ENCODE peak calls at places on chromosomes 1 and 21, in four cellular contexts. E, P, C and D are unnamed samples.

GRCh38 chr1:7409278-7409677 is 361.8 kb upstream of the VAMP3 start:
- DNase-seq in P (no peak), E (no peak), C (no peak), D (no peak)

GRCh38 chr1:21508580-21509350 is 458 bp upstream of the ALPL start:
- DNase-seq in E (peak; percentile 83), P (peak; percentile 96), C (no peak), D (no peak)

GRCh38 chr1:209652873-209653401 is 712 bp upstream of the LAMB3 start:
- DNase-seq in E (peak; percentile 39), P (no peak), C (peak; percentile 62), D (no peak)

GRCh38 chr1:112260699-112261098 is 135.3 kb upstream of the CTTNBP2NL start:
- DNase-seq in E (no peak), C (no peak), P (no peak), D (no peak)

GRCh38 chr1:96308314-96308713 is 413.3 kb upstream of the PTBP2 start:
- DNase-seq in P (no peak), E (no peak), C (no peak), D (no peak)

GRCh38 chr1:221621683-221622082 is 120.2 kb downstream of the DUSP10 start:
- DNase-seq in C (no peak), E (no peak), P (no peak), D (no peak)

GRCh38 chr1:36369472-36369871 is 16.3 kb downstream of the STK40 start:
- DNase-seq in E (no peak), C (no peak), P (no peak), D (no peak)

GRCh38 chr1:117695796-117696505 is 90.1 kb downstream of the TENT5C start:
- DNase-seq in E (no peak), C (no peak), P (no peak), D (peak; percentile 81)

GRCh38 chr1:3663999-3664699 is 11.8 kb downstream of the TP73 start:
- DNase-seq in C (no peak), E (no peak), P (no peak), D (no peak)

GRCh38 chr1:33257759-33258712 is 1.7 kb downstream of the ZNF362 start:
- DNase-seq in C (no peak), E (no peak), P (peak; percentile 23), D (no peak)

GRCh38 chr1:24154215-24154614 is 11.3 kb upstream of the IL22RA1 start:
- DNase-seq in C (peak; percentile 22), P (no peak), E (no peak), D (no peak)

GRCh38 chr1:24152631-24153494 is 9.9 kb upstream of the IL22RA1 start:
- DNase-seq in E (no peak), P (no peak), C (no peak), D (no peak)

GRCh38 chr1:24156542-24157260 is 13.8 kb upstream of the IL22RA1 start:
- DNase-seq in C (no peak), P (no peak), E (no peak), D (no peak)

GRCh38 chr1:24157921-24158481 is 15.1 kb upstream of the IL22RA1 start:
- DNase-seq in P (no peak), E (no peak), C (no peak), D (no peak)

DNA sequence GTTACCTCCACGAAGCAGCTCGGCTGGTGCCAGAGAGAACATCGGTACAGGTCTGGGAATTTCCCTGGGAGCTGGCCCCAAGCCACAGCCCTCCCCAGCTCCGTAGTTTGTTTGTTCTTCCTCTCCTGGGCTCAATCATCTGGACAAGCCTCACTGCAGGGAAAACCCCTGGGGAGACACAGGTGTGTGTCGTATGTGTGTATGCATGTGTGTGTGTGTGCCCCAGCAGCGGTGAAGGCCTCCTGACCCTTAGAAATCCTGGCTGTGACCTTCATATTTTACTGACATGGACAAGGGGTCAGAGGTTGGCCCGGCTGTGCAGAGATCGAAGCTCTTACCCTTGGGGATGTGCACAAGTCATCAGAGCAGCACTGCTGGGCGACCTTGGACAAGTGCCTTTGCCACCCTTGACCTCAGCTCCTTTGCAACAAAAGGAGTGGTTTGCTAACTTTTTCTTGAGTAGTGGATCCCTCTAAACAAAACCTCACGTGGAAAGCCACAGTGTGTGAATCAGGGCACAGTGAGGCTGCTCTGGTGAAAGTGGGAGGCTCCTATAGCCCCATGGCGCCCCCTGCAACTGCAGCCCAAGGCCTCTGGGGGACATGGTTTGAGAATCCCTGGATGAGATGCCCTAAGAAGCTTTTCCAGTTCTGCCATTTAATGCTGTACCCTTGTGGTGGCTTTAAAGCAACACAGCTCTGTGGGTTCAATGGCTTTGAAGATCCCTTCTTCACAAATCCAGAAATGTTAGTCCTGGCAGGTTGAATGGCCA is 12.3 kb upstream of the IL22RA1 start:
- DNase-seq in P (no peak), C (no peak), E (no peak), D (no peak)
- TF ChIP-seq CTCF in P (peak; percentile 20), C (peak; percentile 36), E (no peak), D (peak; percentile 11)

GRCh38 chr1:47903723-47904122 is 93.5 kb downstream of the TRABD2B start:
- DNase-seq in E (no peak), P (no peak), C (no peak), D (no peak)
- TF ChIP-seq CTCF in E (no peak), P (no peak), C (no peak), D (no peak)

GRCh38 chr21:41800425-41801186 is 33.8 kb upstream of the RIPK4 start:
- DNase-seq in C (no peak), E (no peak), P (no peak), D (no peak)
- TF ChIP-seq CTCF in C (no peak), E (no peak), P (no peak), D (no peak)

GRCh38 chr1:151613275-151613867 is 1.5 kb downstream of the SNX27 start:
- DNase-seq in P (peak; percentile 26), E (no peak), C (no peak), D (no peak)

GRCh38 chr1:151610142-151610541 is 1.7 kb upstream of the SNX27 start:
- DNase-seq in P (no peak), C (no peak), E (no peak), D (no peak)

GRCh38 chr1:151612506-151613274 is 840 bp downstream of the SNX27 start:
- DNase-seq in P (peak; percentile 50), E (peak; percentile 38), C (no peak), D (no peak)

GRCh38 chr1:151611288-151611790 is 511 bp upstream of the SNX27 start:
- DNase-seq in C (no peak), P (no peak), E (no peak), D (no peak)

DNA sequence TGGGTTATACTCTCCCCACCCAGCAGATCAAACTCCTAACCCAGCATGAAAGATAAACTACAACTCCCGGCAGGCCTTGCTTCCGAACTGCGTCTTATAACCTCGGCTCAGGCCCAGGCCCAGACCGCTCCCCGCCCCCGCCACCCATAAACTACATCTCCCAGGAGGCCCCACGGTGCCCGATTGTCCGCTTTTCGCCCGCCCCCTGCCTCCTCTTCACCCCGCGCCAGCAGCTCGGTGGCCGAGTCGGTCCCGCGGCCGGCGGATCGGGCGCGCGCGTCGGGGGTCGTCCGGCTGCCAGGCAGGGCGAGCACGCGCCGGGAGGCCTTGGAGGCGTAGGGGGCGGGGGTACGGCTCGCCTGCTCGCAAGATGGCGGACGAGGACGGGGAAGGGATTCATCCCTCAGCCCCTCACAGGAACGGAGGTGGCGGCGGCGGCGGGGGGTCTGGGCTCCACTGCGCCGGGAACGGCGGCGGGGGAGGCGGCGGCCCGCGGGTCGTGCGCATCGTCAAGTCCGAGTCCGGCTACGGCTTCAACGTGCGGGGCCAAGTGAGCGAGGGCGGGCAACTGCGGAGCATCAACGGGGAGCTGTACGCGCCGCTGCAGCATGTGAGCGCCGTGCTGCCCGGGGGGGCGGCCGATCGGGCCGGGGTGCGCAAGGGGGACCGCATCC is at the start of gene SNX27:
- DNase-seq in C (peak; percentile 78), P (peak; percentile 95), E (peak; percentile 96), D (peak; percentile 70)
- TF ChIP-seq CTCF in C (no peak), P (no peak), E (no peak), D (no peak)

GRCh38 chr1:184242507-184242943 is 144.3 kb upstream of the C1orf21 start:
- DNase-seq in E (peak; percentile 39), P (no peak), C (no peak), D (peak; percentile 49)
- TF ChIP-seq CTCF in E (peak; percentile 44), P (no peak), C (no peak), D (no peak)

GRCh38 chr1:115771847-115772457 is 3.4 kb upstream of the CASQ2 start:
- DNase-seq in E (peak; percentile 51), C (peak; percentile 76), P (peak; percentile 57), D (peak; percentile 54)
- TF ChIP-seq CTCF in E (peak; percentile 82), C (peak; percentile 75), P (peak; percentile 79), D (peak; percentile 84)

DNA sequence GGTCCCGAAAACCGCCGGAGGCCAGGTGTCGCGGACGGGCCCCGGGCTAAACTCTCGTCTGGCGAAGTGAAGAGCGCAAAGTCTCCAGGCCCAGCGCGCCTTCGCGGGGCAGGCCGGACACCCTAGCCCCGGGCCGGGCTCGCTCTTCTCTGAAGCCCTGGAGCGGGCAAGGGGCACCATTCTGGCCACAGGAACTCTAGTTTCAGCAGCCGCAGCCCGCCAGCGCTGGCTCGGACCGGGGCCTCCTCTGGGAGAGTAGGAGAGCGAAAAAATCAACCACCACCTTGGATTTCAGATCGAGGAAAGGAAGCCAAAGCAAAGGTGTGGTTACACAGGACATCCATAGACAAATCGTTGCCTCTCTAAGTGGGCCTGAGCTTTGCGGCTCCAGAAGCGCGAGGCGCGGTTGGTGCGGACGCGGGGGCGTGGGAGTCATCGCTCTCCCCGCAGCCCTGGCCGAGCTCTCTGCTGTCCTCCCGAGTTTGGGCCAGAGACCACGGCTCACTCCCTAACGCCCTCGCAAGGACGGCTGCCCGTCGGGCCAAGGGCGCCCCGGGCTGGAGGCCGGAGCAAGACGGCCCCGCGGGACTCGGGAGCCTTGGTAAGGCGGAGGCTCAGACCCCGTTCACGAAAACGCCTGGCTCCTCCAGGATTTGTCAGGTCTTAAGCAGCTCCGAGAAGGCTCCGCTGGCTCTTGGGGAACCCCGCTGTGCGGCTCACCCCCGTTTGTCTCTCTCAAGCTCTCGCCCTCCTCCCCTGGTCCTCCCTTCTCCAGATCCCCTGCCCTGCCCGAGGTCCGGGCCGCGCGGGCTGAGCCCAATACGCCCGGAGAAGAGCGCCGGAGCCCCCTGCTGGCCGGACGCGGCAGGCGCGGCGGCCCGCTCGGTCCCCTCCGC is 132.9 kb upstream of the DPYD start:
- DNase-seq in P (peak; percentile 84), E (peak; percentile 70), C (no peak), D (no peak)
- TF ChIP-seq CTCF in P (peak; percentile 81), E (peak; percentile 49), C (peak; percentile 68), D (peak; percentile 69)

DNA sequence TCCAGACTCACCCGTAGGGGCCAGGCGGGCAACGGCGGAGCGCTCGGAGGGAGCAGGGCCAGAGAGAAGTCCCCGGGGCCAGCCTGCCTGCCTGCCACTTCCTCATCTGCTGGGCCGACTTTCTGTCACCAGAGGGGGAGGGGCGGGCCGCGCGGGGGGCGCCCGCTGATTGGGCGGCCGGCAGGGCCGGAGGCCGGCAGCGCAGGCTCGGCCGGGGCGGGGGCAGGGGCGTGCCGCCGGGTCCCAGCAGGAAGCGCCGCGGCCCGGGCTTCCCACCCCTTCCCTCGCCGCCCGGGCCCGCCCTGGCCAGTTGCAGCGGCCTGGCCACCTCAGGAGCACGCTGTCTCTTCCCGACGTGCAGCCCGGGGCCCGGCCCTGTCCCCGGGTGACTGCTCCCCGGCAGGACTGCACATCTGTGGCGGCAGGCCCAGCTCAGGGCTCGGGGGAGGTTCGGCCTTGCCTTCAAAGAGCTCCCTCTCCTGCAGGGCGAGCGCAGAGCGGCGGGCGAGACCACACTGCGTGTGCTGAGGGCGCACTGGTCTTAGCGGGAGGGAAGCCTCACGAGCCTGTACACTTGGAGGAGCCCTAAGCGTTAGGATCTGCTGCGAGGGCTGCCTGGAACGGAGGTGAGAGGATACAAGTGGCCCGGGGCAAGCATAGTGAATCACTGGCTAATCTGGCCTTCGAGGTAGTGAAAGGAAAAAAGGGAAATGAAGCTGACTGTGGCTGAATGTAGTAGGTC is at the start of gene ELOVL1:
- DNase-seq in E (peak; percentile 91), P (peak; percentile 95), C (peak; percentile 47), D (peak; percentile 41)
- TF ChIP-seq CTCF in E (peak; percentile 14), P (no peak), C (peak; percentile 24), D (peak; percentile 42)